ENCODE peak calls at places on chromosomes 4 and X, in five cellular contexts. G is K562, A is SK-N-SH, F is HepG2, Z is GM12878. U is an unnamed sample.

GRCh38 chrX:4787971-4788370 is 1074.5 kb upstream of the PRKX start:
- DNase-seq in A (no peak), G (no peak), F (no peak), Z (no peak), U (no peak)

GRCh38 chrX:129997081-129997480 is 14.6 kb downstream of the BCORL1 start:
- DNase-seq in Z (no peak), G (no peak), A (no peak), F (no peak), U (no peak)

GRCh38 chr4:7196283-7196651 is 3.9 kb downstream of the SORCS2 start:
- DNase-seq in A (no peak), F (no peak), G (no peak), Z (no peak), U (no peak)

GRCh38 chrX:131821945-131822622 is 201.0 kb upstream of the STK26 start:
- DNase-seq in Z (peak), A (peak), G (no peak), F (no peak), U (no peak)

GRCh38 chr4:68175562-68176155 is 46.0 kb upstream of the TMPRSS11F start:
- DNase-seq in Z (peak), F (peak), G (peak), A (peak), U (no peak)

GRCh38 chrX:155615938-155616337 is 3.2 kb upstream of the TMLHE start:
- DNase-seq in A (no peak), F (no peak), G (no peak), Z (no peak), U (no peak)

GRCh38 chrX:105695451-105695850 is 126.9 kb upstream of the NRK start:
- DNase-seq in G (no peak), Z (no peak), A (no peak), F (no peak), U (no peak)

GRCh38 chrX:97027384-97027922 is 143.7 kb downstream of the RPA4 start:
- DNase-seq in Z (no peak), A (no peak), F (peak), G (no peak), U (no peak)

GRCh38 chrX:9562851-9563250 is 98.0 kb downstream of the TBL1X start:
- DNase-seq in Z (no peak), A (no peak), F (peak), G (no peak), U (peak)

GRCh38 chrX:23694606-23695005 is 27.3 kb downstream of the PRDX4 start:
- DNase-seq in Z (peak), G (peak), A (peak), F (peak), U (peak)

GRCh38 chr4:163565228-163566040 is 70.9 kb downstream of the TMA16 start:
- DNase-seq in Z (no peak), F (no peak), G (no peak), A (no peak), U (no peak)

GRCh38 chrX:107700802-107701201 is 72.5 kb downstream of the PRPS1 start:
- DNase-seq in Z (no peak), G (no peak), F (no peak), A (no peak), U (no peak)

GRCh38 chr4:101192244-101192643 is 155.1 kb downstream of the PPP3CA start:
- DNase-seq in Z (no peak), F (peak), G (no peak), A (no peak), U (no peak)

GRCh38 chr4:100913685-100914084 is 395.9 kb upstream of the EMCN start:
- DNase-seq in Z (no peak), A (no peak), G (no peak), F (no peak), U (no peak)

GRCh38 chr4:105807496-105807895 is 87.8 kb upstream of the NPNT start:
- DNase-seq in Z (no peak), A (no peak), F (no peak), G (no peak), U (no peak)

GRCh38 chr4:86963697-86964096 is 28.9 kb downstream of the AFF1 start:
- DNase-seq in A (no peak), Z (no peak), F (no peak), G (no peak), U (no peak)
- TF ChIP-seq JUND in A (no peak), Z (no peak), F (no peak), G (peak), U (no peak)

GRCh38 chrX:54449929-54450328 is 9.7 kb downstream of the TSR2 start:
- DNase-seq in A (no peak), Z (no peak), F (no peak), G (no peak), U (no peak)

GRCh38 chrX:54447461-54447860 is 7.3 kb downstream of the TSR2 start:
- DNase-seq in F (no peak), Z (no peak), A (no peak), G (no peak), U (peak)

DNA sequence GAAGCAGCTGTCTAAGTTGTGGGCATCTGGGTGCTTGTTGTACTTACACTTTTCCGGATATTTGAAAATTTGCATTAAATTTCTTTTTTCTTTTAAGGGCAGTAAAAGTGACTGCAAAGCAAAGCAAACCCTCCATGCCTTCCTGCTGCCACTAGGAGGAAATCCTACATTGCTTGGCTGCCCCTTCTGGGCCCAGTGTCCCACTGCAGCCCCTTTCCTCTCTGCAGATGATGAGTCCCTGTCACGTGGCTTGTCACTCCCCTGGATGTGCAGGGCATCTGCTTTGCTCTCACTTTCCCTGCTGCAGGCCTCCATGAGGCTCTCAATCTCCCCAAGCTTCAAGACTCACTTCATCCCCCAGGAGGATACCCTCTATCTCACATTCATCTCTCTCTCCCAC is 12.7 kb downstream of the TSR2 start:
- DNase-seq in F (peak), A (peak), Z (no peak), G (peak), U (peak)
- TF ChIP-seq JUND in F (no peak), A (no peak), Z (no peak), G (no peak), U (no peak)

GRCh38 chrX:70026851-70027200 is 22.9 kb downstream of the AWAT2 start:
- DNase-seq in A (no peak), G (no peak), Z (no peak), F (no peak), U (no peak)
- TF ChIP-seq JUND in A (no peak), G (no peak), Z (no peak), F (no peak), U (no peak)

GRCh38 chrX:17359500-17359899 is 15.5 kb upstream of the NHS start:
- DNase-seq in Z (no peak), F (no peak), G (no peak), A (no peak), U (no peak)

GRCh38 chrX:17355976-17356375 is 19.0 kb upstream of the NHS start:
- DNase-seq in G (no peak), Z (no peak), F (no peak), A (no peak), U (no peak)

GRCh38 chrX:17361620-17362019 is 13.4 kb upstream of the NHS start:
- DNase-seq in Z (no peak), G (peak), F (peak), A (peak), U (no peak)
- TF ChIP-seq JUND in Z (no peak), G (no peak), F (no peak), A (no peak), U (no peak)

GRCh38 chr4:139938414-139938813 is 215.6 kb downstream of the MAML3 start:
- DNase-seq in A (no peak), G (no peak), F (no peak), Z (no peak), U (no peak)

GRCh38 chr4:139940600-139940999 is 213.4 kb downstream of the MAML3 start:
- DNase-seq in A (no peak), F (no peak), G (no peak), Z (no peak), U (no peak)

GRCh38 chr4:139942284-139942683 is 211.7 kb downstream of the MAML3 start:
- DNase-seq in A (peak), Z (no peak), G (no peak), F (no peak), U (no peak)

GRCh38 chr4:139943277-139943676 is 210.7 kb downstream of the MAML3 start:
- DNase-seq in A (no peak), Z (no peak), F (no peak), G (no peak), U (no peak)
- TF ChIP-seq JUND in A (no peak), Z (no peak), F (no peak), G (no peak), U (no peak)

GRCh38 chr4:86233681-86234080 is 126.2 kb downstream of the MAPK10 start:
- DNase-seq in Z (no peak), G (no peak), A (no peak), F (no peak), U (no peak)

GRCh38 chr4:86235549-86235948 is 124.3 kb downstream of the MAPK10 start:
- DNase-seq in Z (no peak), G (no peak), A (no peak), F (no peak), U (no peak)

GRCh38 chr4:86233090-86233489 is 126.8 kb downstream of the MAPK10 start:
- DNase-seq in G (no peak), F (no peak), Z (no peak), A (no peak), U (no peak)
- TF ChIP-seq JUND in G (no peak), F (no peak), Z (no peak), A (no peak), U (no peak)

GRCh38 chr4:26413595-26413994 is 76.7 kb downstream of the CCKAR start:
- DNase-seq in A (no peak), F (no peak), G (no peak), Z (no peak), U (no peak)
- TF ChIP-seq JUND in A (no peak), F (no peak), G (no peak), Z (no peak), U (no peak)

GRCh38 chr4:48341776-48342558 is 638 bp downstream of the SLAIN2 start:
- DNase-seq in F (no peak), Z (no peak), A (peak), G (peak), U (peak)

GRCh38 chr4:48339642-48340041 is 1.7 kb upstream of the SLAIN2 start:
- DNase-seq in A (no peak), Z (no peak), G (no peak), F (no peak), U (no peak)

GRCh38 chr4:48342559-48342878 is 1.2 kb downstream of the SLAIN2 start:
- DNase-seq in Z (no peak), A (no peak), G (no peak), F (no peak), U (no peak)

GRCh38 chr4:48340905-48341775 is at the start of gene SLAIN2:
- DNase-seq in A (peak), F (peak), Z (peak), G (peak), U (peak)

GRCh38 chr4:48340276-48340904 is 939 bp upstream of the SLAIN2 start:
- DNase-seq in G (peak), F (no peak), A (no peak), Z (no peak), U (no peak)
- TF ChIP-seq JUND in G (peak), F (no peak), A (no peak), Z (no peak), U (no peak)

U was measured in T47D.